ENCODE peak calls at places on chromosome 22, in eight cellular contexts. One of them, this sample, is unnamed.

GRCh38 chr22:22431271-22432220 is 77.0 kb downstream of the ZNF280B start:
- DNase-seq in stimulated activated CD8-positive, alpha-beta memory T cell treated with anti-CD3 and anti-CD28 coated beads, Interleukin-15, amount 100 ng/mL, for 1 hour: peak; percentile 27
- DNase-seq in HFF-Myc: peak; percentile 20
- DNase-seq in T-cell: peak; percentile 23
- DNase-seq in RWPE1: peak; percentile 52
- DNase-seq in GM03348: peak; percentile 89
- DNase-seq in foreskin fibroblast: peak; percentile 29
- DNase-seq in activated naive CD8-positive, alpha-beta T cell treated with anti-CD3 and anti-CD28 coated beads for 36 hours: peak; percentile 55
- DNase-seq in this sample: peak; percentile 47

GRCh38 chr22:46226577-46226976 is 23.5 kb downstream of the CDPF1 start:
- DNase-seq in stimulated activated CD8-positive, alpha-beta memory T cell treated with anti-CD3 and anti-CD28 coated beads, Interleukin-15, amount 100 ng/mL, for 1 hour: no peak
- DNase-seq in HFF-Myc: no peak
- DNase-seq in T-cell: no peak
- DNase-seq in RWPE1: no peak
- DNase-seq in GM03348: no peak
- DNase-seq in foreskin fibroblast: no peak
- DNase-seq in activated naive CD8-positive, alpha-beta T cell treated with anti-CD3 and anti-CD28 coated beads for 36 hours: no peak
- DNase-seq in this sample: no peak

GRCh38 chr22:30270841-30271240 is 4.2 kb upstream of the OSM start:
- DNase-seq in stimulated activated CD8-positive, alpha-beta memory T cell treated with anti-CD3 and anti-CD28 coated beads, Interleukin-15, amount 100 ng/mL, for 1 hour: no peak
- DNase-seq in HFF-Myc: no peak
- DNase-seq in T-cell: no peak
- DNase-seq in RWPE1: no peak
- DNase-seq in GM03348: no peak
- DNase-seq in foreskin fibroblast: no peak
- DNase-seq in activated naive CD8-positive, alpha-beta T cell treated with anti-CD3 and anti-CD28 coated beads for 36 hours: no peak
- DNase-seq in this sample: no peak

GRCh38 chr22:48780597-48781277 is 1046.9 kb downstream of the BRD1 start:
- DNase-seq in stimulated activated CD8-positive, alpha-beta memory T cell treated with anti-CD3 and anti-CD28 coated beads, Interleukin-15, amount 100 ng/mL, for 1 hour: no peak
- DNase-seq in HFF-Myc: no peak
- DNase-seq in T-cell: no peak
- DNase-seq in RWPE1: no peak
- DNase-seq in GM03348: no peak
- DNase-seq in foreskin fibroblast: no peak
- DNase-seq in activated naive CD8-positive, alpha-beta T cell treated with anti-CD3 and anti-CD28 coated beads for 36 hours: no peak
- DNase-seq in this sample: no peak

GRCh38 chr22:34490911-34491310 is 570.6 kb upstream of the LARGE1 start:
- DNase-seq in stimulated activated CD8-positive, alpha-beta memory T cell treated with anti-CD3 and anti-CD28 coated beads, Interleukin-15, amount 100 ng/mL, for 1 hour: no peak
- DNase-seq in HFF-Myc: no peak
- DNase-seq in T-cell: no peak
- DNase-seq in RWPE1: no peak
- DNase-seq in GM03348: no peak
- DNase-seq in foreskin fibroblast: no peak
- DNase-seq in activated naive CD8-positive, alpha-beta T cell treated with anti-CD3 and anti-CD28 coated beads for 36 hours: no peak
- DNase-seq in this sample: no peak

GRCh38 chr22:17562906-17563870 is at the start of gene SLC25A18:
- DNase-seq in stimulated activated CD8-positive, alpha-beta memory T cell treated with anti-CD3 and anti-CD28 coated beads, Interleukin-15, amount 100 ng/mL, for 1 hour: no peak
- DNase-seq in HFF-Myc: no peak
- DNase-seq in T-cell: no peak
- DNase-seq in RWPE1: no peak
- DNase-seq in GM03348: no peak
- DNase-seq in foreskin fibroblast: no peak
- DNase-seq in activated naive CD8-positive, alpha-beta T cell treated with anti-CD3 and anti-CD28 coated beads for 36 hours: no peak
- DNase-seq in this sample: peak; percentile 35

GRCh38 chr22:20814221-20814808 is 40.4 kb downstream of the SERPIND1 start:
- DNase-seq in stimulated activated CD8-positive, alpha-beta memory T cell treated with anti-CD3 and anti-CD28 coated beads, Interleukin-15, amount 100 ng/mL, for 1 hour: no peak
- DNase-seq in HFF-Myc: no peak
- DNase-seq in T-cell: no peak
- DNase-seq in RWPE1: no peak
- DNase-seq in GM03348: no peak
- DNase-seq in foreskin fibroblast: no peak
- DNase-seq in activated naive CD8-positive, alpha-beta T cell treated with anti-CD3 and anti-CD28 coated beads for 36 hours: no peak
- DNase-seq in this sample: no peak

GRCh38 chr22:49604732-49605302 is 222.9 kb downstream of the BRD1 start:
- DNase-seq in stimulated activated CD8-positive, alpha-beta memory T cell treated with anti-CD3 and anti-CD28 coated beads, Interleukin-15, amount 100 ng/mL, for 1 hour: no peak
- DNase-seq in HFF-Myc: no peak
- DNase-seq in T-cell: no peak
- DNase-seq in RWPE1: no peak
- DNase-seq in GM03348: no peak
- DNase-seq in foreskin fibroblast: no peak
- DNase-seq in activated naive CD8-positive, alpha-beta T cell treated with anti-CD3 and anti-CD28 coated beads for 36 hours: no peak
- DNase-seq in this sample: no peak

GRCh38 chr22:42243802-42244060 is 26.7 kb downstream of the TCF20 start:
- DNase-seq in stimulated activated CD8-positive, alpha-beta memory T cell treated with anti-CD3 and anti-CD28 coated beads, Interleukin-15, amount 100 ng/mL, for 1 hour: no peak
- DNase-seq in HFF-Myc: no peak
- DNase-seq in T-cell: no peak
- DNase-seq in RWPE1: no peak
- DNase-seq in GM03348: no peak
- DNase-seq in foreskin fibroblast: no peak
- DNase-seq in activated naive CD8-positive, alpha-beta T cell treated with anti-CD3 and anti-CD28 coated beads for 36 hours: no peak
- DNase-seq in this sample: no peak

GRCh38 chr22:20571531-20572007 is 64.2 kb downstream of the MED15 start:
- DNase-seq in stimulated activated CD8-positive, alpha-beta memory T cell treated with anti-CD3 and anti-CD28 coated beads, Interleukin-15, amount 100 ng/mL, for 1 hour: no peak
- DNase-seq in HFF-Myc: no peak
- DNase-seq in T-cell: peak; percentile 40
- DNase-seq in RWPE1: no peak
- DNase-seq in GM03348: peak; percentile 62
- DNase-seq in foreskin fibroblast: no peak
- DNase-seq in activated naive CD8-positive, alpha-beta T cell treated with anti-CD3 and anti-CD28 coated beads for 36 hours: peak; percentile 56
- DNase-seq in this sample: peak; percentile 34